ENCODE peak calls at places on chromosomes 2 and 18, in eight cellular contexts. Y is AG09319, V is left kidney, E is AML-193, U is adrenal gland, T is iPS DF 6.9, C is psoas muscle, K is right lobe of liver. P is an unnamed sample.

GRCh38 chr2:162166745-162167144 is 14.7 kb upstream of the GCG start:
- DNase-seq in Y (no peak), T (no peak), U (no peak), E (no peak), C (no peak), K (no peak), V (no peak), P (no peak)

GRCh38 chr2:199798881-199799580 is 52.0 kb downstream of the FTCDNL1 start:
- DNase-seq in K (no peak), T (no peak), C (peak; percentile 16), V (peak; percentile 26), Y (no peak), U (peak; percentile 66), E (no peak), P (no peak)

GRCh38 chr2:26299488-26300092 is 46.4 kb upstream of the SELENOI start:
- DNase-seq in U (peak; percentile 23), K (no peak), Y (peak; percentile 28), C (no peak), V (peak; percentile 90), T (peak; percentile 67), E (peak; percentile 30), P (no peak)

GRCh38 chr2:15941483-15941853 is 1.1 kb downstream of the MYCN start:
- DNase-seq in T (peak; percentile 67), U (no peak), Y (no peak), V (peak; percentile 92), K (no peak), C (no peak), E (no peak), P (no peak)

GRCh38 chr2:196482119-196483065 is 157.1 kb upstream of the CCDC150 start:
- DNase-seq in K (no peak), E (no peak), T (no peak), V (no peak), U (no peak), Y (no peak), C (no peak), P (no peak)

GRCh38 chr18:13267517-13267916 is 49.0 kb downstream of the LDLRAD4 start:
- DNase-seq in C (no peak), K (no peak), E (no peak), T (no peak), Y (no peak), U (peak; percentile 68), V (no peak), P (no peak)

GRCh38 chr2:191894681-191895147 is 47.8 kb upstream of the CAVIN2 start:
- DNase-seq in Y (no peak), U (no peak), C (no peak), K (no peak), T (no peak), E (no peak), V (no peak), P (no peak)

GRCh38 chr2:191064590-191064989 is 50.6 kb upstream of the STAT1 start:
- DNase-seq in V (no peak), C (no peak), K (no peak), T (no peak), Y (no peak), E (no peak), U (no peak), P (no peak)

GRCh38 chr2:158841839-158842238 is 46.7 kb downstream of the DAPL1 start:
- DNase-seq in C (no peak), E (no peak), V (peak; percentile 44), K (no peak), Y (peak; percentile 36), U (no peak), T (no peak), P (no peak)

GRCh38 chr2:178018141-178018540 is 54.4 kb downstream of the PDE11A start:
- DNase-seq in K (no peak), Y (no peak), E (no peak), C (no peak), V (no peak), T (no peak), U (no peak), P (no peak)

GRCh38 chr18:23114171-23114881 is 21.0 kb upstream of the CABLES1 start:
- DNase-seq in Y (no peak), V (peak; percentile 72), C (no peak), T (no peak), K (no peak), E (no peak), U (no peak), P (no peak)

GRCh38 chr2:234686088-234686890 is 189.4 kb upstream of the ARL4C start:
- DNase-seq in Y (no peak), E (no peak), T (peak; percentile 78), C (no peak), U (no peak), K (no peak), V (peak; percentile 92), P (no peak)

GRCh38 chr2:222228046-222228445 is 70.8 kb downstream of the PAX3 start:
- DNase-seq in U (no peak), E (no peak), T (no peak), Y (no peak), V (peak; percentile 49), K (no peak), C (no peak), P (no peak)

GRCh38 chr2:200471928-200472645 is 37.8 kb downstream of the KCTD18 start:
- DNase-seq in C (no peak), E (no peak), U (no peak), T (no peak), Y (no peak), K (no peak), V (no peak), P (no peak)

GRCh38 chr18:58222439-58223125 is 178.6 kb downstream of the NEDD4L start:
- DNase-seq in T (no peak), K (no peak), E (no peak), C (no peak), V (no peak), U (no peak), Y (no peak), P (no peak)

GRCh38 chr2:134919360-134920210 is 963 bp downstream of the CCNT2 start:
- DNase-seq in T (no peak), V (peak; percentile 69), K (peak; percentile 31), C (no peak), U (peak; percentile 32), E (peak; percentile 15), Y (no peak), P (no peak)

GRCh38 chr2:28956415-28956826 is 24.7 kb upstream of the TOGARAM2 start:
- DNase-seq in U (no peak), E (no peak), K (peak; percentile 32), T (peak; percentile 39), V (peak; percentile 34), C (no peak), Y (no peak), P (peak; percentile 51)

GRCh38 chr18:74951165-74951760 is 257.7 kb downstream of the PTGR3 start:
- DNase-seq in U (peak; percentile 16), E (no peak), Y (peak; percentile 79), C (no peak), V (no peak), T (no peak), K (no peak), P (no peak)

GRCh38 chr2:71492112-71492511 is 38.8 kb downstream of the DYSF start:
- DNase-seq in Y (no peak), V (no peak), C (peak; percentile 45), K (no peak), E (no peak), U (no peak), T (no peak), P (no peak)

GRCh38 chr2:180707867-180708205 is 272.6 kb upstream of the UBE2E3 start:
- DNase-seq in C (no peak), U (no peak), E (peak; percentile 79), Y (peak; percentile 65), K (no peak), T (no peak), V (no peak), P (peak; percentile 37)

GRCh38 chr2:35160871-35161270 is 1194.7 kb upstream of the CRIM1 start:
- DNase-seq in Y (no peak), C (no peak), K (no peak), E (no peak), V (peak; percentile 8), U (no peak), T (no peak), P (no peak)

GRCh38 chr18:63422862-63423304 is 607 bp upstream of the VPS4B start:
- DNase-seq in K (peak; percentile 54), C (no peak), E (no peak), Y (no peak), V (no peak), U (no peak), T (no peak), P (no peak)

GRCh38 chr2:105325389-105325963 is 4.1 kb downstream of the TGFBRAP1 start:
- DNase-seq in C (no peak), Y (no peak), K (no peak), E (peak; percentile 18), U (no peak), V (no peak), T (no peak), P (no peak)

GRCh38 chr2:105278654-105279053 is 37.1 kb downstream of the GPR45 start:
- DNase-seq in K (no peak), E (no peak), T (no peak), V (no peak), C (no peak), Y (no peak), U (no peak), P (no peak)

GRCh38 chr2:83196225-83196624 is 1262.9 kb downstream of the SUCLG1 start:
- DNase-seq in T (no peak), K (no peak), Y (no peak), V (peak; percentile 68), C (no peak), U (no peak), E (peak; percentile 2), P (no peak)

GRCh38 chr2:113079123-113079522 is 11.4 kb downstream of the IL1F10 start:
- DNase-seq in V (peak; percentile 43), K (no peak), T (no peak), C (no peak), E (no peak), Y (no peak), U (no peak), P (no peak)

GRCh38 chr2:75375646-75376582 is 176.6 kb upstream of the TACR1 start:
- DNase-seq in C (no peak), V (no peak), U (no peak), E (no peak), K (no peak), T (no peak), Y (no peak), P (no peak)

GRCh38 chr2:44707945-44708645 is 233.4 kb upstream of the SIX3 start:
- DNase-seq in E (peak; percentile 84), T (no peak), V (no peak), U (no peak), K (no peak), Y (no peak), C (no peak), P (peak; percentile 64)

GRCh38 chr2:225416616-225417367 is 17.3 kb downstream of the NYAP2 start:
- DNase-seq in Y (no peak), U (no peak), E (no peak), K (no peak), C (no peak), V (no peak), T (no peak), P (no peak)

GRCh38 chr2:56476509-56477071 is 292.8 kb downstream of the CCDC85A start:
- DNase-seq in C (no peak), V (no peak), E (no peak), K (no peak), U (no peak), T (no peak), Y (no peak), P (no peak)

GRCh38 chr2:175169191-175169590 is 1.2 kb upstream of the ATF2 start:
- DNase-seq in Y (no peak), K (no peak), T (no peak), C (no peak), U (no peak), V (no peak), E (peak; percentile 6), P (no peak)

GRCh38 chr18:23992119-23992940 is 22.2 kb upstream of the TTC39C start:
- DNase-seq in K (peak; percentile 68), Y (no peak), U (peak; percentile 84), T (no peak), C (no peak), V (peak; percentile 28), E (no peak), P (no peak)

GRCh38 chr18:48833701-48834394 is 116.9 kb downstream of the SMAD7 start:
- DNase-seq in T (no peak), C (no peak), U (no peak), Y (no peak), E (no peak), V (peak; percentile 45), K (no peak), P (no peak)

GRCh38 chr2:152622228-152622627 is 95.0 kb downstream of the PRPF40A start:
- DNase-seq in V (no peak), Y (no peak), U (no peak), K (no peak), E (no peak), C (no peak), T (no peak), P (no peak)

P was measured in HL-60.